ENCODE peak calls at places on chromosomes 3 and 15, in five cellular contexts. D is adipocyte; E is activated T-cell treated with anti-CD3 and anti-CD28 coated beads for 48 hours; G is stimulated activated CD8-positive, alpha-beta memory T cell treated with anti-CD3 and anti-CD28 coated beads, Interleukin-15, amount 100 ng/mL, for 48 hours; Y is GM20000. M is an unnamed sample.

GRCh38 chr3:101675709-101676218 is 1.2 kb downstream of the ZBTB11 start:
- DNase-seq in Y (no peak), G (no peak), E (no peak), D (no peak), M (peak)

GRCh38 chr15:27820232-27820631 is 278.9 kb downstream of the OCA2 start:
- DNase-seq in Y (no peak), E (no peak), D (no peak), G (no peak), M (no peak)

GRCh38 chr15:91100561-91101355 is 701 bp downstream of the SV2B start:
- DNase-seq in G (no peak), D (peak), E (no peak), Y (no peak), M (no peak)

GRCh38 chr3:10008588-10009344 is 17.5 kb upstream of the FANCD2 start:
- DNase-seq in D (peak), E (peak), G (peak), Y (peak), M (peak)

GRCh38 chr3:48885753-48886152 is 12.9 kb downstream of the SLC25A20 start:
- DNase-seq in G (no peak), D (peak), E (no peak), Y (no peak), M (no peak)

GRCh38 chr3:42668793-42669217 is 15.3 kb downstream of the ZBTB47 start:
- DNase-seq in Y (no peak), E (no peak), G (no peak), D (no peak), M (no peak)

GRCh38 chr3:62587579-62588031 is 214.3 kb upstream of the FEZF2 start:
- DNase-seq in G (no peak), Y (no peak), E (no peak), D (peak), M (no peak)

GRCh38 chr15:25670025-25670554 is 193.0 kb downstream of the ATP10A start:
- DNase-seq in Y (no peak), D (peak), G (no peak), E (no peak), M (peak)

GRCh38 chr3:167821248-167821805 is 85.8 kb downstream of the SERPINI1 start:
- DNase-seq in E (no peak), Y (no peak), G (no peak), D (no peak), M (no peak)

M was measured in globus pallidus.